ENCODE peak calls at places on chromosomes 3 and 15, in four cellular contexts. V is HepG2, W is K562, S is GM12878. P is an unnamed sample.

GRCh38 chr3:187016639-187017345 is 86.5 kb downstream of the ST6GAL1 start:
- DNase-seq in V (peak), S (no peak), W (no peak), P (no peak)

GRCh38 chr15:60326343-60326742 is 71.4 kb downstream of the ANXA2 start:
- DNase-seq in S (no peak), V (no peak), W (no peak), P (no peak)

GRCh38 chr15:74176262-74177208 is 3.0 kb downstream of the ISLR start:
- DNase-seq in S (no peak), V (no peak), W (no peak), P (peak)

GRCh38 chr15:78210349-78210717 is 24.0 kb downstream of the ACSBG1 start:
- DNase-seq in V (no peak), S (no peak), W (no peak), P (no peak)

GRCh38 chr15:90571063-90571541 is 41.4 kb downstream of the CRTC3 start:
- DNase-seq in W (peak), S (no peak), V (no peak), P (no peak)

GRCh38 chr3:113844622-113845222 is 6.1 kb downstream of the GRAMD1C start:
- DNase-seq in S (no peak), V (peak), W (peak), P (no peak)

GRCh38 chr15:82643992-82644391 is 3.2 kb downstream of the CPEB1 start:
- DNase-seq in W (peak), V (no peak), S (no peak), P (no peak)

GRCh38 chr3:141286856-141287255 is 55.2 kb downstream of the PXYLP1 start:
- DNase-seq in V (no peak), S (no peak), W (no peak), P (no peak)

GRCh38 chr15:95932676-95933075 is 397.8 kb upstream of the NR2F2 start:
- DNase-seq in S (no peak), V (no peak), W (no peak), P (no peak)

GRCh38 chr3:126834596-126835471 is 130.8 kb downstream of the CHCHD6 start:
- DNase-seq in V (no peak), S (no peak), W (no peak), P (no peak)

GRCh38 chr15:84734794-84735479 is 13.5 kb upstream of the ZNF592 start:
- DNase-seq in S (peak), V (peak), W (peak), P (peak)

GRCh38 chr15:45473068-45473467 is 49.5 kb downstream of the SLC30A4 start:
- DNase-seq in S (no peak), W (no peak), V (no peak), P (no peak)

GRCh38 chr3:197478746-197479668 is 76.8 kb downstream of the BDH1 start:
- DNase-seq in W (no peak), V (no peak), S (no peak), P (no peak)

GRCh38 chr15:84824260-84824690 is 7.1 kb downstream of the ALPK3 start:
- DNase-seq in W (no peak), S (no peak), V (peak), P (no peak)

GRCh38 chr3:50459792-50460191 is 43.6 kb downstream of the CACNA2D2 start:
- DNase-seq in S (no peak), W (no peak), V (no peak), P (no peak)

GRCh38 chr15:99618941-99619411 is 53.2 kb downstream of the MEF2A start:
- DNase-seq in S (no peak), W (peak), V (no peak), P (no peak)

GRCh38 chr15:29835301-29835700 is 13.0 kb upstream of the TJP1 start:
- DNase-seq in V (no peak), W (no peak), S (no peak), P (no peak)

GRCh38 chr15:81923561-81924350 is 122.1 kb downstream of the MEX3B start:
- DNase-seq in S (no peak), W (no peak), V (no peak), P (no peak)

GRCh38 chr3:186097663-186098451 is 11.0 kb downstream of the ETV5 start:
- DNase-seq in W (peak), V (peak), S (no peak), P (peak)

GRCh38 chr3:107124885-107125284 is 252.4 kb upstream of the CCDC54 start:
- DNase-seq in S (no peak), V (no peak), W (peak), P (no peak)

GRCh38 chr3:143084856-143085731 is 34.5 kb upstream of the CHST2 start:
- DNase-seq in W (peak), S (peak), V (no peak), P (no peak)

GRCh38 chr3:64687381-64687780 is 419 bp downstream of the ADAMTS9 start:
- DNase-seq in V (no peak), S (no peak), W (no peak), P (peak)

GRCh38 chr3:58679451-58679850 is 12.9 kb upstream of the FAM3D start:
- DNase-seq in V (no peak), S (no peak), W (no peak), P (no peak)

GRCh38 chr3:102980379-102980726 is 545.5 kb downstream of the ZPLD1 start:
- DNase-seq in S (no peak), V (no peak), W (no peak), P (no peak)

GRCh38 chr3:160094562-160094961 is 105.9 kb downstream of the IL12A start:
- DNase-seq in V (no peak), W (no peak), S (no peak), P (no peak)

GRCh38 chr3:29694783-29695182 is 413.9 kb downstream of the RBMS3 start:
- DNase-seq in V (peak), W (no peak), S (no peak), P (no peak)

GRCh38 chr3:13161021-13161759 is 88.0 kb upstream of the IQSEC1 start:
- DNase-seq in V (no peak), W (no peak), S (no peak), P (no peak)

GRCh38 chr3:13159890-13160289 is 86.7 kb upstream of the IQSEC1 start:
- DNase-seq in S (no peak), V (no peak), W (no peak), P (no peak)

GRCh38 chr3:13158871-13159270 is 85.6 kb upstream of the IQSEC1 start:
- DNase-seq in V (no peak), W (no peak), S (no peak), P (no peak)

GRCh38 chr3:13161771-13162535 is 88.7 kb upstream of the IQSEC1 start:
- DNase-seq in S (no peak), W (no peak), V (no peak), P (no peak)

GRCh38 chr3:13160619-13161018 is 87.4 kb upstream of the IQSEC1 start:
- DNase-seq in V (no peak), S (no peak), W (no peak), P (no peak)
- TF ChIP-seq TCF7 in V (no peak), S (no peak), W (no peak), P (no peak)

DNA sequence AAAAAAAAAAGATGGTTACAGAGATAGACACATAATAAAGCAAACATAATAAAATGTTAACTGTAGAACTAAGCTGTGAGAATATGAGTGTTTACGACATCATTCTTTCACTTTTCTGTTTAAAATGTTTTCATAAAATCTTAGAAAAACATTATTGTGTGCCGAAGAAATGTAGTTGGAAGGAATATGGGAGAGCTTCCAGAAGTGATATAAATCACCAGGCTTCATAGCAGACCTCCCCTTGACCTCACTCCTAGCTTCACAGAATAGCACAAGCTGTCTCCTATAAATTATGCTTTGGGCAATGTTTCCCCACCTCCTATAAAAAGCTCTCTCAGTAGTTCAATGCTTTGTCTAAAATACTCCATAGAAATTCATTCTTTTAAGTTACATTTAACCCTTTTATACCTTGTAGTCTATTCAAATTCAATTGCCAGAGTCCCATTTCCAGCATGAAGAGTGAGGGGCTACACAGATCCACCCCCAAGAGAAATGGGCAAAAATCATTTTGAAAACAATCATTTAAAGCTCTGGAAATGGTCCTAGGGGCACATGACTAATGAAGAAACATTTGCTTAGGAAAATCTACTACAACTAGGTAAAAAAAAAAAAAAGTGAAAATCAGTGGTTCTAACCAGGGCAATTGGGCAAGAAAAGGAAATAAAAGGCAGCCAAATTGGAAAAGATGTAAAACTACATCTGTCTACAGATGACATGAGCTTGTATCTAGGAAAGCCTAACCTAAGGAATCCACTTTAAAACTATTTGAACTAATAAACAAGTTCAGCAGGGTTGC is 9.6 kb downstream of the IMPG2 start:
- DNase-seq in V (no peak), S (no peak), W (no peak), P (no peak)
- TF ChIP-seq TCF7 in V (no peak), S (no peak), W (no peak), P (no peak)

DNA sequence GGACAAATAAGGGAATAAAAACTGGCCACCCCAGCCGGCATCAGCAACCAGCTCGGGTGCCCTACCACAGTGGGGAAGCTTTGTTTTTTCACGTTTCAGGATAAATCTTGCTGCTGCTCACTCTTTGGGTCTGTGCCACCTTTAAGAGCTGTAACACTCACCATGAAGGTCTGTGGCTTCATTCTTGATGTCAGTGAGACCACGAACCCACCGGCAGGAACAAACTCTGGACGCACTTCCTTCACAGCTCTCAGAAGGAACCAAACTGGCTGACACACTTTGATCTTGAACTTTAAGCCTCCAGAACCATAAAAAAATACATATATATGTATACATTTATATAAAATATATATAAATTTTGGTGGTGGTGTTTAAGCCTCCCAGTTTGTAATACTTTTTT is 197.6 kb upstream of the SLCO3A1 start:
- DNase-seq in S (no peak), W (no peak), V (no peak), P (no peak)
- TF ChIP-seq TCF7 in S (no peak), W (no peak), V (no peak), P (no peak)

GRCh38 chr15:47397587-47397986 is 319.7 kb upstream of the SEMA6D start:
- DNase-seq in V (no peak), S (no peak), W (no peak), P (no peak)

GRCh38 chr15:47390208-47390765 is 327.0 kb upstream of the SEMA6D start:
- DNase-seq in W (no peak), S (no peak), V (no peak), P (no peak)

GRCh38 chr15:47398115-47398514 is 319.2 kb upstream of the SEMA6D start:
- DNase-seq in S (no peak), W (no peak), V (no peak), P (no peak)

GRCh38 chr15:47398594-47398993 is 318.7 kb upstream of the SEMA6D start:
- DNase-seq in W (no peak), S (no peak), V (no peak), P (no peak)

GRCh38 chr15:47394410-47394809 is 322.9 kb upstream of the SEMA6D start:
- DNase-seq in W (no peak), V (no peak), S (no peak), P (no peak)
- TF ChIP-seq TCF7 in W (no peak), V (no peak), S (no peak), P (no peak)

GRCh38 chr3:157754415-157754814 is 251.2 kb upstream of the VEPH1 start:
- DNase-seq in V (no peak), W (no peak), S (no peak), P (no peak)
- TF ChIP-seq TCF7 in V (no peak), W (no peak), S (no peak), P (no peak)

GRCh38 chr3:183099026-183099837 is at the start of gene MCCC1:
- DNase-seq in S (peak), V (peak), W (peak), P (peak)

GRCh38 chr3:183098538-183099025 is 714 bp downstream of the MCCC1 start:
- DNase-seq in W (no peak), V (no peak), S (no peak), P (no peak)

GRCh38 chr3:183100376-183100775 is 1.1 kb upstream of the MCCC1 start:
- DNase-seq in S (no peak), W (no peak), V (no peak), P (no peak)

GRCh38 chr3:183094711-183095110 is 4.6 kb downstream of the MCCC1 start:
- DNase-seq in S (no peak), W (no peak), V (no peak), P (no peak)

DNA sequence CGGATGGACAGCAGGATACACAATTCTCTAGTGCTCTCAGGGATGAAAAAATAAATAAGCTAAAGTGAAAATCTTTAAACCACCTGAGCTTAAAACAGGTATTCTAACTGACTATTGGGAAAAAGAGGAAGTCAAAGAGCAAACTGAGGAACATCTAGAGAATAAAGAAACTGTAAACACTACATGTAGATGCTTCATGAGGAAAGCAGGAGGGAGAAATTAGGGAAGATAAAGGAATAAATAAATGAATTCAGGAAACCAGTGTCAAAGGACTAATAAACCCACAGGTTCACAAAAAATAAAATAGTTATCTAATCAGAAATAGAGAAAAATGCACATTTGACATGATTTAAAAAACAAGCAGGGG is 525 bp upstream of the MCCC1 start:
- DNase-seq in W (no peak), V (no peak), S (no peak), P (no peak)
- TF ChIP-seq TCF7 in W (no peak), V (no peak), S (no peak), P (no peak)